ENCODE peak calls at places on chromosomes 12 and 14, in seven cellular contexts. B is cardiac fibroblast; M is NCI-H1092; X is memory B cell; W is activated CD4-positive, alpha-beta T cell treated with anti-CD3 and anti-CD28 coated beads for 1 hour; D is stimulated activated CD8-positive, alpha-beta memory T cell treated with anti-CD3 and anti-CD28 coated beads, Interleukin-4, amount 100 ng/mL, for 4 hours; Z is HL-60. K is an unnamed sample.

GRCh38 chr12:125944446-125944845 is 879.2 kb downstream of the AACS start:
- DNase-seq in B (no peak), M (no peak), X (no peak), W (no peak), D (no peak), Z (no peak), K (no peak)

GRCh38 chr12:48029811-48030650 is 25.8 kb upstream of the COL2A1 start:
- DNase-seq in B (no peak), M (no peak), X (no peak), W (no peak), D (no peak), Z (peak), K (no peak)

GRCh38 chr12:32032205-32032810 is 73.1 kb downstream of the RESF1 start:
- DNase-seq in B (peak), M (no peak), X (no peak), W (no peak), D (no peak), Z (no peak), K (no peak)

GRCh38 chr14:74531467-74531866 is 37.9 kb downstream of the ISCA2 start:
- DNase-seq in B (peak), M (no peak), X (no peak), W (no peak), D (no peak), Z (no peak), K (peak)

GRCh38 chr12:54404061-54405004 is 14.7 kb downstream of the ITGA5 start:
- DNase-seq in B (peak), M (peak), X (peak), W (no peak), D (peak), Z (peak), K (no peak)

GRCh38 chr12:98639526-98639925 is 5.1 kb downstream of the IKBIP start:
- DNase-seq in B (no peak), M (no peak), X (no peak), W (no peak), D (no peak), Z (no peak), K (no peak)

GRCh38 chr12:124673881-124674617 is 106.6 kb upstream of the NCOR2 start:
- DNase-seq in B (no peak), M (no peak), X (no peak), W (no peak), D (no peak), Z (no peak), K (no peak)

GRCh38 chr12:92257261-92257660 is 111.6 kb upstream of the BTG1 start:
- DNase-seq in B (no peak), M (no peak), X (no peak), W (no peak), D (no peak), Z (no peak), K (no peak)

GRCh38 chr14:101029668-101030290 is 126.3 kb upstream of the RTL1 start:
- DNase-seq in B (no peak), M (no peak), X (no peak), W (no peak), D (no peak), Z (no peak), K (no peak)

GRCh38 chr12:24839268-24839791 is 109.6 kb downstream of the BCAT1 start:
- DNase-seq in B (no peak), M (no peak), X (no peak), W (no peak), D (no peak), Z (no peak), K (no peak)

GRCh38 chr14:33040548-33041140 is 102.0 kb downstream of the NPAS3 start:
- DNase-seq in B (no peak), M (no peak), X (no peak), W (no peak), D (no peak), Z (no peak), K (no peak)

GRCh38 chr14:68548194-68549056 is 244.4 kb downstream of the ZFP36L1 start:
- DNase-seq in B (peak), M (peak), X (no peak), W (no peak), D (no peak), Z (no peak), K (peak)

GRCh38 chr12:42507589-42507988 is 82.0 kb downstream of the PRICKLE1 start:
- DNase-seq in B (no peak), M (no peak), X (no peak), W (no peak), D (no peak), Z (no peak), K (no peak)

GRCh38 chr14:76489667-76490066 is 113.7 kb downstream of the ESRRB start:
- DNase-seq in B (no peak), M (no peak), X (no peak), W (no peak), D (no peak), Z (no peak), K (no peak)

GRCh38 chr14:56195219-56195618 is 77.0 kb downstream of the PELI2 start:
- DNase-seq in B (no peak), M (no peak), X (no peak), W (no peak), D (no peak), Z (no peak), K (no peak)

GRCh38 chr12:5506295-5506694 is 74.4 kb downstream of the NTF3 start:
- DNase-seq in B (no peak), M (no peak), X (no peak), W (no peak), D (no peak), Z (no peak), K (no peak)

GRCh38 chr14:52442602-52443001 is 109.7 kb downstream of the TXNDC16 start:
- DNase-seq in B (no peak), M (no peak), X (no peak), W (no peak), D (no peak), Z (no peak), K (no peak)

GRCh38 chr12:77001181-77001758 is 64.1 kb downstream of the E2F7 start:
- DNase-seq in B (no peak), M (peak), X (no peak), W (no peak), D (no peak), Z (no peak), K (no peak)

GRCh38 chr14:100022772-100023451 is 42.3 kb upstream of the EVL start:
- DNase-seq in B (peak), M (no peak), X (no peak), W (no peak), D (no peak), Z (no peak), K (no peak)

GRCh38 chr12:65961731-65962130 is 137.4 kb downstream of the HMGA2 start:
- DNase-seq in B (no peak), M (no peak), X (no peak), W (no peak), D (no peak), Z (no peak), K (no peak)

GRCh38 chr12:103947871-103948555 is 17.7 kb upstream of the TDG start:
- DNase-seq in B (no peak), M (no peak), X (no peak), W (no peak), D (no peak), Z (no peak), K (no peak)

GRCh38 chr12:76020281-76020680 is 11.3 kb downstream of the PHLDA1 start:
- DNase-seq in B (peak), M (no peak), X (no peak), W (peak), D (peak), Z (peak), K (peak)

GRCh38 chr12:16359512-16360491 is 12.4 kb downstream of the MGST1 start:
- DNase-seq in B (peak), M (peak), X (no peak), W (no peak), D (no peak), Z (peak), K (peak)

GRCh38 chr14:30657606-30658163 is 35.6 kb downstream of the SCFD1 start:
- DNase-seq in B (peak), M (no peak), X (no peak), W (no peak), D (no peak), Z (no peak), K (peak)

GRCh38 chr12:78002878-78003277 is 172.2 kb downstream of the NAV3 start:
- DNase-seq in B (peak), M (no peak), X (no peak), W (no peak), D (no peak), Z (peak), K (no peak)

GRCh38 chr12:113471619-113472171 is at the start of gene LHX5:
- DNase-seq in B (no peak), M (no peak), X (no peak), W (no peak), D (no peak), Z (no peak), K (no peak)

GRCh38 chr12:95282266-95282665 is 64.7 kb downstream of the VEZT start:
- DNase-seq in B (no peak), M (no peak), X (no peak), W (no peak), D (no peak), Z (no peak), K (no peak)

GRCh38 chr14:77133718-77134338 is 7.8 kb downstream of the ZDHHC22 start:
- DNase-seq in B (peak), M (no peak), X (peak), W (no peak), D (no peak), Z (peak), K (peak)

GRCh38 chr14:81062816-81063215 is 107.4 kb downstream of the TSHR start:
- DNase-seq in B (peak), M (no peak), X (no peak), W (no peak), D (no peak), Z (peak), K (peak)

GRCh38 chr14:101927859-101928258 is 36.5 kb upstream of the DYNC1H1 start:
- DNase-seq in B (peak), M (no peak), X (no peak), W (no peak), D (no peak), Z (peak), K (no peak)

GRCh38 chr12:69738351-69739286 is at the start of gene RAB3IP:
- DNase-seq in B (peak), M (peak), X (peak), W (peak), D (peak), Z (peak), K (peak)

GRCh38 chr12:54983536-54984102 is 943 bp downstream of the TESPA1 start:
- DNase-seq in B (no peak), M (no peak), X (no peak), W (peak), D (peak), Z (no peak), K (no peak)

GRCh38 chr12:88903333-88903732 is 323.1 kb upstream of the KITLG start:
- DNase-seq in B (no peak), M (no peak), X (no peak), W (no peak), D (no peak), Z (no peak), K (no peak)

GRCh38 chr14:52706286-52706685 is 714 bp upstream of the PSMC6 start:
- DNase-seq in B (no peak), M (no peak), X (no peak), W (no peak), D (peak), Z (peak), K (no peak)

GRCh38 chr14:33646692-33647260 is 304.1 kb downstream of the EGLN3 start:
- DNase-seq in B (peak), M (no peak), X (no peak), W (no peak), D (no peak), Z (no peak), K (no peak)

GRCh38 chr12:11695321-11695720 is 45.8 kb downstream of the ETV6 start:
- DNase-seq in B (peak), M (no peak), X (no peak), W (no peak), D (no peak), Z (no peak), K (no peak)

GRCh38 chr12:31728289-31728916 is 418 bp downstream of the AMN1 start:
- DNase-seq in B (no peak), M (no peak), X (peak), W (no peak), D (no peak), Z (peak), K (peak)

GRCh38 chr14:68135566-68135965 is 316.0 kb downstream of the RAD51B start:
- DNase-seq in B (peak), M (no peak), X (no peak), W (no peak), D (no peak), Z (no peak), K (no peak)

GRCh38 chr12:84186433-84186832 is 726.2 kb downstream of the SLC6A15 start:
- DNase-seq in B (no peak), M (no peak), X (no peak), W (no peak), D (no peak), Z (no peak), K (no peak)